ENCODE peak calls at places on chromosomes 13 and 19, in five cellular contexts. H, K, Z, F and U are unnamed samples.

GRCh38 chr13:32622827-32623226 is 36.6 kb downstream of the PDS5B start:
- DNase-seq in H (no peak), K (no peak), Z (no peak), F (peak; percentile 18), U (no peak)

GRCh38 chr13:20940083-20940482 is 37.5 kb upstream of the XPO4 start:
- DNase-seq in H (no peak), K (no peak), Z (no peak), F (no peak), U (no peak)

GRCh38 chr13:19618925-19619324 is 14.5 kb upstream of the MPHOSPH8 start:
- DNase-seq in H (peak; percentile 1), K (no peak), Z (no peak), F (peak; percentile 58), U (no peak)

GRCh38 chr19:50266896-50267295 is 62.3 kb downstream of the KCNC3 start:
- DNase-seq in H (no peak), K (no peak), Z (no peak), F (peak; percentile 87), U (no peak)

GRCh38 chr13:94966380-94966779 is 254.0 kb upstream of the SOX21 start:
- DNase-seq in H (peak; percentile 50), K (no peak), Z (no peak), F (no peak), U (no peak)

GRCh38 chr13:41501281-41501680 is 43.9 kb downstream of the RGCC start:
- DNase-seq in H (no peak), K (no peak), Z (no peak), F (no peak), U (no peak)

GRCh38 chr13:74040200-74040599 is 94.0 kb downstream of the KLF12 start:
- DNase-seq in H (no peak), K (no peak), Z (peak; percentile 35), F (peak; percentile 93), U (peak; percentile 7)

GRCh38 chr13:51825681-51826254 is 19.2 kb downstream of the TMEM272 start:
- DNase-seq in H (no peak), K (no peak), Z (no peak), F (no peak), U (no peak)

GRCh38 chr13:91305652-91306051 is 41.8 kb upstream of the MIR17HG start:
- DNase-seq in H (no peak), K (no peak), Z (no peak), F (no peak), U (no peak)

GRCh38 chr13:42270857-42271215 is 1.1 kb upstream of the AKAP11 start:
- DNase-seq in H (no peak), K (no peak), Z (no peak), F (no peak), U (no peak)

GRCh38 chr13:26688286-26688685 is 72.3 kb downstream of the GPR12 start:
- DNase-seq in H (no peak), K (no peak), Z (no peak), F (no peak), U (no peak)

GRCh38 chr13:109654341-109655205 is 131.8 kb downstream of the IRS2 start:
- DNase-seq in H (no peak), K (no peak), Z (no peak), F (no peak), U (no peak)

GRCh38 chr19:47221080-47221841 is 9.7 kb downstream of the BBC3 start:
- DNase-seq in H (no peak), K (no peak), Z (no peak), F (no peak), U (no peak)

GRCh38 chr19:35462476-35462953 is 14.5 kb downstream of the FFAR2 start:
- DNase-seq in H (no peak), K (no peak), Z (no peak), F (no peak), U (peak; percentile 94)

GRCh38 chr13:43003010-43003409 is 11.0 kb upstream of the EPSTI1 start:
- DNase-seq in H (no peak), K (no peak), Z (no peak), F (no peak), U (no peak)

GRCh38 chr19:55620410-55620809 is 4.0 kb downstream of the ZNF784 start:
- DNase-seq in H (no peak), K (no peak), Z (no peak), F (no peak), U (no peak)

GRCh38 chr19:34274827-34275625 is 20.7 kb downstream of the GARRE1 start:
- DNase-seq in H (no peak), K (no peak), Z (no peak), F (no peak), U (no peak)

GRCh38 chr19:34316741-34317241 is 48.2 kb upstream of the GPI start:
- DNase-seq in H (no peak), K (no peak), Z (no peak), F (no peak), U (no peak)

GRCh38 chr19:1259873-1260748 is 9.0 kb upstream of the CIRBP start:
- DNase-seq in H (no peak), K (no peak), Z (no peak), F (peak; percentile 67), U (no peak)

GRCh38 chr19:55581145-55581827 is 638 bp upstream of the ZNF579 start:
- DNase-seq in H (no peak), K (no peak), Z (no peak), F (peak; percentile 56), U (no peak)

GRCh38 chr19:10284641-10285278 is 2.0 kb upstream of the ICAM4 start:
- DNase-seq in H (no peak), K (no peak), Z (no peak), F (no peak), U (no peak)

GRCh38 chr19:15442142-15442920 is 7.4 kb downstream of the WIZ start:
- DNase-seq in H (no peak), K (no peak), Z (no peak), F (no peak), U (no peak)

GRCh38 chr13:78660130-78660857 is 1.3 kb upstream of the OBI1 start:
- DNase-seq in H (no peak), K (no peak), Z (no peak), F (peak; percentile 82), U (no peak)

GRCh38 chr19:9808855-9809646 is 9.8 kb downstream of the FBXL12 start:
- DNase-seq in H (no peak), K (no peak), Z (no peak), F (no peak), U (no peak)

GRCh38 chr13:99013951-99014350 is 36.1 kb upstream of the DOCK9 start:
- DNase-seq in H (no peak), K (peak; percentile 4), Z (no peak), F (peak; percentile 21), U (no peak)

GRCh38 chr13:95524270-95524901 is 28.1 kb upstream of the CLDN10 start:
- DNase-seq in H (no peak), K (no peak), Z (no peak), F (no peak), U (no peak)

GRCh38 chr13:99062593-99062992 is 84.7 kb upstream of the DOCK9 start:
- DNase-seq in H (peak; percentile 63), K (no peak), Z (peak; percentile 46), F (no peak), U (no peak)

GRCh38 chr19:56015756-56016155 is 29.2 kb downstream of the NLRP5 start:
- DNase-seq in H (no peak), K (no peak), Z (no peak), F (no peak), U (no peak)

GRCh38 chr13:51781246-51782022 is 22.5 kb downstream of the DHRS12 start:
- DNase-seq in H (no peak), K (no peak), Z (peak; percentile 18), F (peak; percentile 78), U (no peak)

GRCh38 chr13:39531646-39532045 is 71.3 kb downstream of the LHFPL6 start:
- DNase-seq in H (no peak), K (no peak), Z (peak; percentile 28), F (no peak), U (no peak)

GRCh38 chr13:101520672-101521071 is 68.2 kb downstream of the ITGBL1 start:
- DNase-seq in H (no peak), K (no peak), Z (no peak), F (no peak), U (no peak)

GRCh38 chr19:2290441-2291184 is 8.6 kb upstream of the PEAK3 start:
- DNase-seq in H (peak; percentile 49), K (no peak), Z (peak; percentile 47), F (no peak), U (no peak)

GRCh38 chr19:17240062-17240854 is 5.5 kb downstream of the NR2F6 start:
- DNase-seq in H (no peak), K (no peak), Z (no peak), F (no peak), U (no peak)

GRCh38 chr19:56126983-56127780 is 6.1 kb upstream of the ZNF787 start:
- DNase-seq in H (no peak), K (no peak), Z (no peak), F (no peak), U (no peak)

GRCh38 chr13:92717857-92718256 is 508.8 kb upstream of the GPC6 start:
- DNase-seq in H (no peak), K (no peak), Z (no peak), F (no peak), U (no peak)